ENCODE peak calls at places on chromosome 14, in ten cellular contexts. One of them, this sample, is unnamed.

GRCh38 chr14:105161314-105161713 is 7.3 kb downstream of the JAG2 start:
- DNase-seq in PC-3: no peak
- DNase-seq in PC-9: no peak
- DNase-seq in IMR-90: no peak
- DNase-seq in glutamatergic neuron: no peak
- DNase-seq in colonic mucosa: no peak
- DNase-seq in transverse colon: no peak
- DNase-seq in bronchial epithelial cell: peak; percentile 30
- DNase-seq in A549: no peak
- DNase-seq in WTC11: no peak
- DNase-seq in this sample: no peak

GRCh38 chr14:72463291-72463866 is 430.5 kb downstream of the DPF3 start:
- DNase-seq in PC-3: peak; percentile 62
- DNase-seq in PC-9: no peak
- DNase-seq in IMR-90: peak; percentile 2
- DNase-seq in glutamatergic neuron: no peak
- DNase-seq in colonic mucosa: no peak
- DNase-seq in transverse colon: no peak
- DNase-seq in bronchial epithelial cell: no peak
- DNase-seq in A549: peak; percentile 13
- DNase-seq in WTC11: no peak
- DNase-seq in this sample: no peak

GRCh38 chr14:83300454-83301064 is 1766.9 kb upstream of the SEL1L start:
- DNase-seq in PC-3: peak; percentile 43
- DNase-seq in PC-9: no peak
- DNase-seq in IMR-90: peak; percentile 52
- DNase-seq in glutamatergic neuron: no peak
- DNase-seq in colonic mucosa: no peak
- DNase-seq in transverse colon: no peak
- DNase-seq in bronchial epithelial cell: peak; percentile 38
- DNase-seq in A549: peak; percentile 19
- DNase-seq in WTC11: no peak
- DNase-seq in this sample: no peak

GRCh38 chr14:73645248-73645610 is 443 bp downstream of the DNAL1 start:
- DNase-seq in PC-3: no peak
- DNase-seq in PC-9: peak; percentile 40
- DNase-seq in IMR-90: no peak
- DNase-seq in glutamatergic neuron: no peak
- DNase-seq in colonic mucosa: no peak
- DNase-seq in transverse colon: no peak
- DNase-seq in bronchial epithelial cell: no peak
- DNase-seq in A549: no peak
- DNase-seq in WTC11: no peak
- DNase-seq in this sample: no peak

GRCh38 chr14:48323655-48324054 is 648.2 kb upstream of the MDGA2 start:
- DNase-seq in PC-3: peak; percentile 94
- DNase-seq in PC-9: no peak
- DNase-seq in IMR-90: peak; percentile 60
- DNase-seq in glutamatergic neuron: no peak
- DNase-seq in colonic mucosa: no peak
- DNase-seq in transverse colon: no peak
- DNase-seq in bronchial epithelial cell: peak; percentile 38
- DNase-seq in A549: no peak
- DNase-seq in WTC11: no peak
- DNase-seq in this sample: no peak

GRCh38 chr14:22464422-22465142 is 124.4 kb downstream of the DAD1 start:
- DNase-seq in PC-3: no peak
- DNase-seq in PC-9: no peak
- DNase-seq in IMR-90: no peak
- DNase-seq in glutamatergic neuron: no peak
- DNase-seq in colonic mucosa: no peak
- DNase-seq in transverse colon: no peak
- DNase-seq in bronchial epithelial cell: no peak
- DNase-seq in A549: no peak
- DNase-seq in WTC11: no peak
- DNase-seq in this sample: no peak

GRCh38 chr14:91140672-91141071 is 26.8 kb downstream of the DGLUCY start:
- DNase-seq in PC-3: peak; percentile 75
- DNase-seq in PC-9: peak; percentile 37
- DNase-seq in IMR-90: no peak
- DNase-seq in glutamatergic neuron: no peak
- DNase-seq in colonic mucosa: peak; percentile 50
- DNase-seq in transverse colon: peak; percentile 47
- DNase-seq in bronchial epithelial cell: peak; percentile 74
- DNase-seq in A549: peak; percentile 67
- DNase-seq in WTC11: peak; percentile 49
- DNase-seq in this sample: no peak

GRCh38 chr14:106044515-106044914 is 518.1 kb downstream of the TMEM121 start:
- DNase-seq in PC-3: no peak
- DNase-seq in PC-9: no peak
- DNase-seq in IMR-90: no peak
- DNase-seq in glutamatergic neuron: no peak
- DNase-seq in colonic mucosa: no peak
- DNase-seq in transverse colon: no peak
- DNase-seq in bronchial epithelial cell: no peak
- DNase-seq in A549: no peak
- DNase-seq in WTC11: no peak
- DNase-seq in this sample: no peak

GRCh38 chr14:91839754-91840153 is 27.6 kb downstream of the TC2N start:
- DNase-seq in PC-3: no peak
- DNase-seq in PC-9: no peak
- DNase-seq in IMR-90: no peak
- DNase-seq in glutamatergic neuron: no peak
- DNase-seq in colonic mucosa: no peak
- DNase-seq in transverse colon: no peak
- DNase-seq in bronchial epithelial cell: no peak
- DNase-seq in A549: no peak
- DNase-seq in WTC11: no peak
- DNase-seq in this sample: no peak

GRCh38 chr14:31252865-31253264 is 45.3 kb upstream of the HECTD1 start:
- DNase-seq in PC-3: no peak
- DNase-seq in PC-9: no peak
- DNase-seq in IMR-90: no peak
- DNase-seq in glutamatergic neuron: no peak
- DNase-seq in colonic mucosa: no peak
- DNase-seq in transverse colon: no peak
- DNase-seq in bronchial epithelial cell: no peak
- DNase-seq in A549: no peak
- DNase-seq in WTC11: no peak
- DNase-seq in this sample: no peak

DNA sequence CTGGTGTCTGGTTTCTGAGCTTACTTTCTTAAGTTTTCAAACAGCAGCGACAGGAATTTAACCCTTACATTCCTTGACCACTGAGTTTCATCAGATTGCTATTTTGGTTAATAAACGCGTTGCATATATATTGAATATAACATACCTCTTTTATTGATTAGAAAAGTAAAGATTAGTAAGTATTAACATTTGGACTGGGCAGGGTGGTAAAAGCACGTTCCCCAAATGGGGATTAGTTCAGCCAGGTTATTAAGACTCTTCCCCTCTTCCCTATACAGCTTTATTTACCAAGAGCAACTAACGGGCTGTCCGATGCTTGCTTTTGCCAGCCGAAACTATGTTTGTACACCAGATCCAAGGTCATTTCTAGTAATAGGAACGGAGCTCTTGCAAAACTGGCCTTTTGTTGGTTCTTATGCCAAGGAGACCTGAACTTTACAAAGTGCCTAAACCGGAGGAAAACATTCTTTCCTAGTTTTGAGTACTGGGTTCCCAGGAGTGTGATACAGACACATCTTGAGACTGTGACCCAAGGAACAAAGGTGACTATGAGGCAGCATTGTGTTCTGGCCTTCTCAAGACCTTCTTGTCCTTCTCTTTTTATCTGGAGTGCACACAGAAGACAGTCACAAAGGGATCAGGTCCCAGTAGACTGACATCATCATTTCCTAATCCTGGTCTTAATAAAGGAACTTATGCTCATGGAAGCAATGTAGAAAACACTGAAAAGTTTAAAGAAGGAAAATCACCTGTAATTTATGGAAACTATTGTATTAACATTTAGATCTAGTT is 2.6 kb downstream of the GLRX5 start:
- DNase-seq in PC-3: no peak
- DNase-seq in PC-9: no peak
- DNase-seq in IMR-90: no peak
- DNase-seq in glutamatergic neuron: no peak
- DNase-seq in colonic mucosa: no peak
- DNase-seq in transverse colon: no peak
- DNase-seq in bronchial epithelial cell: no peak
- DNase-seq in A549: no peak
- DNase-seq in WTC11: no peak
- DNase-seq in this sample: no peak
- TF ChIP-seq CTCF in PC-3: no peak
- TF ChIP-seq CTCF in PC-9: no peak
- TF ChIP-seq CTCF in IMR-90: no peak
- TF ChIP-seq CTCF in glutamatergic neuron: no peak
- TF ChIP-seq CTCF in colonic mucosa: no peak
- TF ChIP-seq CTCF in transverse colon: no peak
- TF ChIP-seq CTCF in bronchial epithelial cell: no peak
- TF ChIP-seq CTCF in A549: no peak
- TF ChIP-seq CTCF in WTC11: no peak
- TF ChIP-seq CTCF in this sample: no peak

GRCh38 chr14:101223147-101223546 is 319.6 kb upstream of the RTL1 start:
- DNase-seq in PC-3: no peak
- DNase-seq in PC-9: no peak
- DNase-seq in IMR-90: no peak
- DNase-seq in glutamatergic neuron: no peak
- DNase-seq in colonic mucosa: peak; percentile 9
- DNase-seq in transverse colon: no peak
- DNase-seq in bronchial epithelial cell: no peak
- DNase-seq in A549: no peak
- DNase-seq in WTC11: no peak
- DNase-seq in this sample: no peak
- TF ChIP-seq CTCF in PC-3: no peak
- TF ChIP-seq CTCF in PC-9: no peak
- TF ChIP-seq CTCF in IMR-90: no peak
- TF ChIP-seq CTCF in glutamatergic neuron: no peak
- TF ChIP-seq CTCF in colonic mucosa: no peak
- TF ChIP-seq CTCF in transverse colon: no peak
- TF ChIP-seq CTCF in bronchial epithelial cell: no peak
- TF ChIP-seq CTCF in A549: no peak
- TF ChIP-seq CTCF in WTC11: no peak
- TF ChIP-seq CTCF in this sample: no peak

DNA sequence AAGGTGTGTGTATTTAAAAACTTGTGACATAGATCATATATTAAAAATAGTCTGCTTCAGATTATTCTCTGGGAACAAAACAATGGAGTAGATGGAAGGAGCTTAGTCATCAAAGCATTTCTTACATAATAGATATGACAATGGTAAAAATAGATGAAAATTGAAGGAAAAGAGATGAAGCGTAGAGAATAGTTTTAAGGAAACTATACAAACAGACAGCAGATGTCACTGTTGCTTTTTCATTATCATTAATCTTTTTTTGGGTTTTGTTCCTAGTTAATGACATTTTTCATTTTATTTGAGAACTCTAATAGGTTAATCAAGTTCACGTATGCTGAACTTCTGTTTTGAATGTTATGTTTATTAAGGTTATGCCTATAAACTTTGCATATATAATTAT is 149.2 kb upstream of the FBXO33 start:
- DNase-seq in PC-3: peak; percentile 21
- DNase-seq in PC-9: no peak
- DNase-seq in IMR-90: no peak
- DNase-seq in glutamatergic neuron: no peak
- DNase-seq in colonic mucosa: no peak
- DNase-seq in transverse colon: no peak
- DNase-seq in bronchial epithelial cell: no peak
- DNase-seq in A549: no peak
- DNase-seq in WTC11: no peak
- DNase-seq in this sample: no peak
- TF ChIP-seq CTCF in PC-3: peak; percentile 63
- TF ChIP-seq CTCF in PC-9: peak; percentile 41
- TF ChIP-seq CTCF in IMR-90: no peak
- TF ChIP-seq CTCF in glutamatergic neuron: no peak
- TF ChIP-seq CTCF in colonic mucosa: no peak
- TF ChIP-seq CTCF in transverse colon: no peak
- TF ChIP-seq CTCF in bronchial epithelial cell: no peak
- TF ChIP-seq CTCF in A549: peak; percentile 28
- TF ChIP-seq CTCF in WTC11: no peak
- TF ChIP-seq CTCF in this sample: no peak

DNA sequence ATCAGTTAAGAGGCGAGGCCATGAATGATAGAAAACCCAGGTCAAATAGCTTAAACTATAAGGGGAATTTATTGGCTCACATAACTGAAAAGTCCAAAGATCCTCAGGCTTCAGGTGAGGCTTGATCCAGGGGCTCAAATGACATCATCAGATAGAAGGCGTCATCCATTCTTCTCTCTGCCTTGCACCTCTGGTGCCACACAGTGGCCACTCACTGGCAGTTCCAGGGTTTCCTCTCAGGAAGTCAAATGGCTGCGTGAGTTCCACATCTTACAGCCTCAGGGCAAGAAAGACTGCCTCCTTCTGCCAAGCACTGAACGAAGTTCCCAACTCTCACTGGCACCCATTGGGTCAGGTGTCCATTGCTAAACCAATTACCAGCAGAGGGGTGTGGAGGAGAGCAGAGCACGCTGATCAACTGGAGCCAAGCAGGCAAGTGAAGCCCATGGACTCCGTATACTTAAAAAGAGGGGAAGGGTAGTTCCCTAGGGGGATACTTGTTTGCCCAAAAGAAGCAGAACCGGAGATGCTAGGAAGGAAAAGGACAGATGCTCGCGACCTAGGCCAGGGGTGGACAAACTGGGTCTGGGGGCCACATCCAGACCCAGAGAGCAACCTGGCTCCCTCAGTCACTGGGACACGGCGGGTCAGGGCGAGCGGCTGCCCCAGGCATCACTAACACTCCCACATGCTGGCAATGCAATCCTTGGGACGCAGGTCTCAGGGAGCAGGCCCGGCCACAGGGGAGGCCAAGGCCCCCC is 69.3 kb downstream of the SERPINA3 start:
- DNase-seq in PC-3: peak; percentile 42
- DNase-seq in PC-9: no peak
- DNase-seq in IMR-90: peak; percentile 42
- DNase-seq in glutamatergic neuron: no peak
- DNase-seq in colonic mucosa: peak; percentile 24
- DNase-seq in transverse colon: peak; percentile 15
- DNase-seq in bronchial epithelial cell: peak; percentile 46
- DNase-seq in A549: peak; percentile 78
- DNase-seq in WTC11: peak; percentile 44
- DNase-seq in this sample: no peak
- TF ChIP-seq CTCF in PC-3: peak; percentile 53
- TF ChIP-seq CTCF in PC-9: no peak
- TF ChIP-seq CTCF in IMR-90: peak; percentile 65
- TF ChIP-seq CTCF in glutamatergic neuron: no peak
- TF ChIP-seq CTCF in colonic mucosa: peak; percentile 19
- TF ChIP-seq CTCF in transverse colon: peak; percentile 38
- TF ChIP-seq CTCF in bronchial epithelial cell: peak; percentile 59
- TF ChIP-seq CTCF in A549: peak; percentile 81
- TF ChIP-seq CTCF in WTC11: no peak
- TF ChIP-seq CTCF in this sample: peak; percentile 46